ENCODE peak calls at places on chromosomes 16 and 17, in six cellular contexts. One of them, this sample, is unnamed.

GRCh38 chr17:31724619-31725018 is 134.4 kb downstream of the COPRS start:
- DNase-seq in HepG2: no peak
- DNase-seq in H1: peak
- DNase-seq in GM12891: no peak
- DNase-seq in GM12878: no peak
- DNase-seq in K562: no peak
- DNase-seq in this sample: no peak

GRCh38 chr17:30278032-30278431 is 13.7 kb downstream of the BLMH start:
- DNase-seq in GM12891: no peak
- DNase-seq in GM12878: no peak
- DNase-seq in H1: no peak
- DNase-seq in HepG2: peak
- DNase-seq in K562: no peak
- DNase-seq in this sample: no peak

GRCh38 chr17:4605826-4606225 is 21.5 kb downstream of the SMTNL2 start:
- DNase-seq in H1: no peak
- DNase-seq in GM12891: peak
- DNase-seq in K562: no peak
- DNase-seq in HepG2: no peak
- DNase-seq in GM12878: no peak
- DNase-seq in this sample: no peak

GRCh38 chr16:9061358-9061813 is 30.1 kb upstream of the HAPSTR1 start:
- DNase-seq in GM12891: no peak
- DNase-seq in HepG2: no peak
- DNase-seq in H1: no peak
- DNase-seq in K562: no peak
- DNase-seq in GM12878: no peak
- DNase-seq in this sample: no peak

GRCh38 chr17:63842173-63842539 is 329 bp downstream of the SMARCD2 start:
- DNase-seq in HepG2: no peak
- DNase-seq in H1: peak
- DNase-seq in K562: no peak
- DNase-seq in GM12878: no peak
- DNase-seq in GM12891: no peak
- DNase-seq in this sample: no peak

GRCh38 chr17:51803161-51803560 is 355.4 kb downstream of the CA10 start:
- DNase-seq in HepG2: no peak
- DNase-seq in GM12878: no peak
- DNase-seq in H1: no peak
- DNase-seq in GM12891: no peak
- DNase-seq in K562: no peak
- DNase-seq in this sample: no peak

GRCh38 chr17:72125742-72126141 is 4.9 kb downstream of the SOX9 start:
- DNase-seq in K562: no peak
- DNase-seq in H1: no peak
- DNase-seq in HepG2: peak
- DNase-seq in GM12891: no peak
- DNase-seq in GM12878: no peak
- DNase-seq in this sample: no peak

GRCh38 chr17:8965394-8966168 is at the start of gene PIK3R5:
- DNase-seq in H1: peak
- DNase-seq in K562: peak
- DNase-seq in GM12891: peak
- DNase-seq in HepG2: no peak
- DNase-seq in GM12878: no peak
- DNase-seq in this sample: peak

GRCh38 chr16:11224894-11225676 is 30.9 kb downstream of the SOCS1 start:
- DNase-seq in K562: no peak
- DNase-seq in GM12891: peak
- DNase-seq in HepG2: no peak
- DNase-seq in GM12878: peak
- DNase-seq in H1: no peak
- DNase-seq in this sample: peak

DNA sequence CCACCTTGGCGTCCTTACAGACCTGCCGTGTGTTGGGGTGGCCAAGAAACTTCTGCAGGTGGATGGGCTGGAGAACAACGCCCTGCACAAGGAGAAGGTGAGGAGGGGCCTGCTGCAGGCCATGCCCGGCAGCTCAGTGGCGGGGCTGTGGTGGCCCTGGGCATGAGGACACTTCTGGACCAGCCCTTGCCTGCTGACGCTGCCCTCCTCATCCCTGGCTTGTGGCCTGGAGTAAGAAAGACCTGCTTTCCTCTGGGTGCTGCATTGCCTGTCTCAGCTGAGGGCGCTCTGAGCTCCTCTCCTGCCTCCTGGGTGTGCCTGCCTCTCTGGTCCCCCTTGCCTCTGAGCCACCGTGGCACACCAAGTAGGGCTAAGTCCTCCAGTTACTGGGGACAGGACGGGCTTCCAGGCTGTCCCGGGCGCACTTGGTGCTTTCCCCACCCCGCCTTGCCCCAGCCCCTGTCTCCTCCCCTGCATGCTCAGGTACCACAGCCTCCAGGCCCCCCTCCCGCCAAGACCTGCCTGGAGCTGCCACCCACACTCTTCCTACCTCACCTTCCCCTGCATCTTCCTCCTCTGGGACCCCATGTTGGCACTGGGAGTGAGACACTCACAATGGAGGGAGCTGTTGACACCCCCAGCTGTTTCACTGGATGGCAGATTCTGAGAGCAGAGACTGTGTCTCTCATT is 8.7 kb downstream of the ENDOV start:
- DNase-seq in K562: no peak
- DNase-seq in GM12891: peak
- DNase-seq in GM12878: no peak
- DNase-seq in HepG2: no peak
- DNase-seq in H1: peak
- DNase-seq in this sample: peak
- TF ChIP-seq POLR2A in K562: no peak
- TF ChIP-seq POLR2A in GM12891: no peak
- TF ChIP-seq POLR2A in GM12878: no peak
- TF ChIP-seq POLR2A in HepG2: no peak
- TF ChIP-seq POLR2A in H1: no peak
- TF ChIP-seq POLR2A in this sample: no peak

DNA sequence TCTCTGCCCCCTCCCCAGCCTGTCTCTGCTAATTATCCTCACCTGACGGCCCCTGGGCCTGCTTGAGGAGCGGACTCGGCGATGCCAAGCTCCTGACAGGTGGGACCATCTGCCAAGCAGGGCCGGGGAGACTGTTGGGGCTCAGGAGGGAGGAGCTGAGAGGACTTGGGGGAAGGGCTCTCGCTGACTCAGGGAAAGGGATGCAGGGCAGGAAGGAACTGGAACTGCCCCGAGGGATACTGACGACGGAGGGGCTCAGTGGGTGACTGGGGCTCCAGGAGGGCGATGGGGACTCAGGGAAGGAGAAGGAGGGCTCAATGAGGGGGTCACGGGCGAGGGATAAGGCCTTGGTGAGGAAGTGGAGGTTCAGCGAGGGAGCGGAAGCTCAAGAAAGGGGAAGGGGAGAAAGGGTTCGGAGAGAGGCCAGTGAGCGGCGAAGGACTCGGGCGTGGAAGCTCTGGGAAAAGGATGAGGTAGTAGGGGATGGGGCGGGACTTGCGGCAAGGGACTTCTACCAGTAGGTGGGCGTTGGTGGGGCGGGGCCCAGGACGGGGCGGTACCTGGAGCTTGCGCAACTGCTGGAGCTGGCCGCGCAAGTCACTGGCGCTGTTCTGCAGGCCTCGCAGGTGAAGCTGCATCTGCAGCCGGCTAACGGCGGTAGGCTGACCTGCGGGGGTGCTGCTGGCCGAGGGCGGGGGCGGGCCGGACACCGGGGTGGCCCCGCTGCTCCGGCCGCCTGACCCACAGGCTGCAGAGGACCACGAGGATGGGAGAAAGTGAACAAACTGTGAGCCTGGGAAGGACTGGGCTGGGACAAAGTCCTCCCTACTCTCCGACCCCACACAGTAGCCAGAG is 46.5 kb downstream of the SRCIN1 start:
- DNase-seq in GM12878: peak
- DNase-seq in K562: peak
- DNase-seq in HepG2: peak
- DNase-seq in H1: peak
- DNase-seq in GM12891: peak
- DNase-seq in this sample: peak
- TF ChIP-seq POLR2AphosphoS5 in GM12878: no peak
- TF ChIP-seq POLR2AphosphoS5 in K562: no peak
- TF ChIP-seq POLR2AphosphoS5 in HepG2: peak
- TF ChIP-seq POLR2AphosphoS5 in H1: no peak
- TF ChIP-seq POLR2AphosphoS5 in GM12891: no peak
- TF ChIP-seq POLR2AphosphoS5 in this sample: no peak

DNA sequence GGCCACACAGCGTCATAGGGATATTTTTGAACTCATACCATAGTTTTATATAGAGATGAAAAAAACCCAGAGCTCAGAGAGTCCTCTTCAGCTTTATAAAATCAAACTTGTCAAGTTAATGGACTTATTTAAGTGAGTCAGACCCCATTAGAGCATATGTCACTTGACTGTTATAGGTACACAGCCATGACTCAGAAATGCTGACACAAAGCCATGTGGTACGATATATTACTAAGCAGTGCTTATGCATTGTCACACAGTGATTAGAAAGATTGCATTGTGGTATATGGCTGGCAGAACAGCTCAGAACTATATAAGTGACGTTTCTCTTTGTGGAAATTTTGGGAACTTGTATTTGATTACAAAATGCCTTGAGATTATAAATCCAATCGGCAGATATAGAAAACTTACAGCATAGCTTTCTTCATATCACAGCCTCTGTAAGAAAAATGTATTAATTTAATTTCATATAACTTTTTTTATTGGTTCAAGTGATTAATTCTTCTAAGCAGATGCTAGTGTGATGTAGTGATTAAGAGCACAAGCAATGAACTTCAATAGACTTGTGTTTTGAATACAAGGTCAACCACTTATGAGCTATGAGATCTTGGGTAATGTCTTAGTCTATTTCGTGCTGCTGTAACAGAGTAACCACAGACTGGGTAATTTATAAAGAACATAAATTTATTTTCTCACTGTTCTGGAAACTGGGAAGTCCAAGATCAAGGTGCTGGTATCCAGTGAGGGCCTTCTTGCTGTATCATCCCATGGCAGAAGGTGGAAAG is 25.8 kb upstream of the GINS3 start:
- DNase-seq in K562: no peak
- DNase-seq in H1: no peak
- DNase-seq in HepG2: peak
- DNase-seq in GM12891: no peak
- DNase-seq in GM12878: no peak
- DNase-seq in this sample: no peak
- TF ChIP-seq TAF1 in K562: no peak
- TF ChIP-seq TAF1 in H1: no peak
- TF ChIP-seq TAF1 in HepG2: no peak
- TF ChIP-seq TAF1 in GM12891: no peak
- TF ChIP-seq TAF1 in GM12878: no peak
- TF ChIP-seq TAF1 in this sample: no peak

GRCh38 chr17:78497115-78497540 is 80.1 kb downstream of the DNAH17 start:
- DNase-seq in GM12891: peak
- DNase-seq in GM12878: no peak
- DNase-seq in H1: peak
- DNase-seq in K562: peak
- DNase-seq in HepG2: peak
- DNase-seq in this sample: peak
- TF ChIP-seq POLR2A in GM12891: no peak
- TF ChIP-seq POLR2A in GM12878: no peak
- TF ChIP-seq POLR2A in H1: no peak
- TF ChIP-seq POLR2A in K562: no peak
- TF ChIP-seq POLR2A in HepG2: no peak
- TF ChIP-seq POLR2A in this sample: no peak